ENCODE peak calls at places on chromosomes 6 and 20, in ten cellular contexts. One of them, this sample, is unnamed.

GRCh38 chr20:16083639-16084280 is 489.5 kb downstream of the KIF16B start:
- DNase-seq in PC-9: no peak
- DNase-seq in DND-41: no peak
- DNase-seq in fibroblast of lung: no peak
- DNase-seq in CD8-positive, alpha-beta T cell: no peak
- DNase-seq in H1: no peak
- DNase-seq in heart left ventricle: no peak
- DNase-seq in adrenal gland: no peak
- DNase-seq in A549: no peak
- DNase-seq in IMR-90: no peak
- DNase-seq in this sample: no peak

GRCh38 chr6:25392372-25392771 is 113.2 kb downstream of the CARMIL1 start:
- DNase-seq in CD8-positive, alpha-beta T cell: no peak
- DNase-seq in DND-41: no peak
- DNase-seq in adrenal gland: no peak
- DNase-seq in PC-9: no peak
- DNase-seq in heart left ventricle: no peak
- DNase-seq in A549: no peak
- DNase-seq in H1: no peak
- DNase-seq in IMR-90: no peak
- DNase-seq in fibroblast of lung: peak; percentile 28
- DNase-seq in this sample: no peak

GRCh38 chr6:48111575-48111974 is 578 bp upstream of the PTCHD4 start:
- DNase-seq in A549: no peak
- DNase-seq in heart left ventricle: no peak
- DNase-seq in adrenal gland: no peak
- DNase-seq in H1: no peak
- DNase-seq in DND-41: no peak
- DNase-seq in fibroblast of lung: no peak
- DNase-seq in IMR-90: peak; percentile 15
- DNase-seq in CD8-positive, alpha-beta T cell: no peak
- DNase-seq in PC-9: no peak
- DNase-seq in this sample: no peak

GRCh38 chr6:113205563-113205962 is 651.6 kb upstream of the MARCKS start:
- DNase-seq in adrenal gland: no peak
- DNase-seq in A549: no peak
- DNase-seq in DND-41: no peak
- DNase-seq in CD8-positive, alpha-beta T cell: no peak
- DNase-seq in PC-9: no peak
- DNase-seq in H1: no peak
- DNase-seq in IMR-90: peak; percentile 23
- DNase-seq in fibroblast of lung: no peak
- DNase-seq in heart left ventricle: no peak
- DNase-seq in this sample: no peak

GRCh38 chr6:6002005-6002808 is 4.5 kb downstream of the NRN1 start:
- DNase-seq in DND-41: no peak
- DNase-seq in heart left ventricle: no peak
- DNase-seq in H1: no peak
- DNase-seq in IMR-90: no peak
- DNase-seq in CD8-positive, alpha-beta T cell: no peak
- DNase-seq in fibroblast of lung: no peak
- DNase-seq in adrenal gland: no peak
- DNase-seq in A549: no peak
- DNase-seq in PC-9: no peak
- DNase-seq in this sample: no peak

GRCh38 chr6:154602296-154602695 is 91.8 kb upstream of the CNKSR3 start:
- DNase-seq in adrenal gland: no peak
- DNase-seq in fibroblast of lung: no peak
- DNase-seq in A549: no peak
- DNase-seq in DND-41: no peak
- DNase-seq in heart left ventricle: no peak
- DNase-seq in PC-9: no peak
- DNase-seq in IMR-90: no peak
- DNase-seq in H1: no peak
- DNase-seq in CD8-positive, alpha-beta T cell: no peak
- DNase-seq in this sample: no peak

GRCh38 chr20:51366155-51366886 is 176.2 kb downstream of the NFATC2 start:
- DNase-seq in fibroblast of lung: peak; percentile 99
- DNase-seq in PC-9: peak; percentile 66
- DNase-seq in A549: peak; percentile 90
- DNase-seq in DND-41: no peak
- DNase-seq in IMR-90: peak; percentile 100
- DNase-seq in adrenal gland: no peak
- DNase-seq in CD8-positive, alpha-beta T cell: no peak
- DNase-seq in H1: no peak
- DNase-seq in heart left ventricle: peak; percentile 85
- DNase-seq in this sample: no peak

GRCh38 chr6:41676406-41676805 is 38.1 kb downstream of the MDFI start:
- DNase-seq in DND-41: no peak
- DNase-seq in IMR-90: no peak
- DNase-seq in adrenal gland: no peak
- DNase-seq in PC-9: no peak
- DNase-seq in H1: no peak
- DNase-seq in heart left ventricle: no peak
- DNase-seq in A549: no peak
- DNase-seq in CD8-positive, alpha-beta T cell: no peak
- DNase-seq in fibroblast of lung: no peak
- DNase-seq in this sample: no peak

GRCh38 chr6:6870914-6871313 is 236.8 kb upstream of the RREB1 start:
- DNase-seq in heart left ventricle: no peak
- DNase-seq in CD8-positive, alpha-beta T cell: no peak
- DNase-seq in H1: no peak
- DNase-seq in IMR-90: no peak
- DNase-seq in A549: no peak
- DNase-seq in adrenal gland: no peak
- DNase-seq in PC-9: no peak
- DNase-seq in DND-41: no peak
- DNase-seq in fibroblast of lung: no peak
- DNase-seq in this sample: no peak

GRCh38 chr6:4341078-4341797 is 205.9 kb upstream of the ECI2 start:
- DNase-seq in A549: no peak
- DNase-seq in heart left ventricle: no peak
- DNase-seq in H1: no peak
- DNase-seq in PC-9: no peak
- DNase-seq in DND-41: no peak
- DNase-seq in adrenal gland: no peak
- DNase-seq in CD8-positive, alpha-beta T cell: no peak
- DNase-seq in fibroblast of lung: no peak
- DNase-seq in IMR-90: no peak
- DNase-seq in this sample: no peak

GRCh38 chr20:35135867-35136586 is 11.1 kb downstream of the EDEM2 start:
- DNase-seq in fibroblast of lung: peak; percentile 71
- DNase-seq in PC-9: peak; percentile 20
- DNase-seq in H1: no peak
- DNase-seq in heart left ventricle: no peak
- DNase-seq in A549: peak; percentile 53
- DNase-seq in adrenal gland: peak; percentile 33
- DNase-seq in IMR-90: peak; percentile 61
- DNase-seq in CD8-positive, alpha-beta T cell: no peak
- DNase-seq in DND-41: no peak
- DNase-seq in this sample: no peak

GRCh38 chr6:41040101-41040910 is 1.3 kb upstream of the UNC5CL start:
- DNase-seq in adrenal gland: no peak
- DNase-seq in H1: no peak
- DNase-seq in IMR-90: no peak
- DNase-seq in CD8-positive, alpha-beta T cell: no peak
- DNase-seq in heart left ventricle: no peak
- DNase-seq in DND-41: no peak
- DNase-seq in A549: peak; percentile 84
- DNase-seq in PC-9: peak; percentile 46
- DNase-seq in fibroblast of lung: no peak
- DNase-seq in this sample: no peak

GRCh38 chr6:24205020-24205492 is 79.0 kb downstream of the NRSN1 start:
- DNase-seq in CD8-positive, alpha-beta T cell: no peak
- DNase-seq in IMR-90: peak; percentile 38
- DNase-seq in PC-9: peak; percentile 7
- DNase-seq in DND-41: peak; percentile 26
- DNase-seq in heart left ventricle: no peak
- DNase-seq in H1: no peak
- DNase-seq in A549: peak; percentile 39
- DNase-seq in fibroblast of lung: peak; percentile 55
- DNase-seq in adrenal gland: no peak
- DNase-seq in this sample: no peak

GRCh38 chr20:48025061-48025515 is 239.8 kb upstream of the SULF2 start:
- DNase-seq in H1: no peak
- DNase-seq in PC-9: peak; percentile 88
- DNase-seq in IMR-90: peak; percentile 29
- DNase-seq in fibroblast of lung: peak; percentile 63
- DNase-seq in DND-41: no peak
- DNase-seq in CD8-positive, alpha-beta T cell: no peak
- DNase-seq in A549: no peak
- DNase-seq in heart left ventricle: peak; percentile 73
- DNase-seq in adrenal gland: peak; percentile 85
- DNase-seq in this sample: no peak

DNA sequence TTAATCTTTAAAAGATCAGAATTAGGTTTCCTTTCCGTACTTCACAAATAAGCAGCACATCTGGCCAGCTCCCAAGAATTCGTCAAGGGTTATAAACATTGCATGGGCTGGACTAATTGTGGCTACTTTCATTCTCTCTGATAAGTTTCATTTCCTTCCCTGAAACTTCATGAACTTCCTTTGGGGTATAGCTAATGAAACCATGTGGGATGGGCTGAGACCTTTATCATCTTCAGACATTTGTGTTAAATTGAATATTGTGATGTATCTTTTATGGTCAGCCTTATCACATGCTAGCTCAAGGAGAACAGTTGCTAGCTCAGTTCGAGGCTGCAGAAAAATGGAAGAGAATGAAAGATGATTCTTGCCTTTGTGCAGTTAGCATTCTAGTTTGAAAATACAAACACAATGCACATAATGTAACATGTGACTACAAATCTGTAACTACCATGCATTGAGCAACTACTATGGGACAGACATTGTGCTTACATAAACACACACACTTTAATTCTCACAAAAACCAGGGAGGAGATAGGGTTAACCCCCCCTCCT is 1.7 kb upstream of the GMPR start:
- DNase-seq in CD8-positive, alpha-beta T cell: no peak
- DNase-seq in fibroblast of lung: peak; percentile 84
- DNase-seq in adrenal gland: peak; percentile 53
- DNase-seq in IMR-90: peak; percentile 76
- DNase-seq in PC-9: no peak
- DNase-seq in DND-41: no peak
- DNase-seq in A549: no peak
- DNase-seq in H1: no peak
- DNase-seq in heart left ventricle: no peak
- DNase-seq in this sample: no peak
- H3K4me1 ChIP-seq in CD8-positive, alpha-beta T cell: peaks cover 8% of the 10 kb centered on the region
- H3K4me1 ChIP-seq in fibroblast of lung: peaks cover 2% of the 10 kb centered on the region
- H3K4me1 ChIP-seq in adrenal gland: peaks cover 5% of the 10 kb centered on the region
- H3K4me1 ChIP-seq in IMR-90: peaks cover 6% of the 10 kb centered on the region
- H3K4me1 ChIP-seq in PC-9: peaks cover 10% of the 10 kb centered on the region
- H3K4me1 ChIP-seq in DND-41: no peaks in the 10 kb centered on the region
- H3K4me1 ChIP-seq in A549: no peaks in the 10 kb centered on the region
- H3K4me1 ChIP-seq in H1: no peaks in the 10 kb centered on the region
- H3K4me1 ChIP-seq in heart left ventricle: peaks cover 32% of the 10 kb centered on the region
- H3K4me1 ChIP-seq in this sample: no peaks in the 10 kb centered on the region

DNA sequence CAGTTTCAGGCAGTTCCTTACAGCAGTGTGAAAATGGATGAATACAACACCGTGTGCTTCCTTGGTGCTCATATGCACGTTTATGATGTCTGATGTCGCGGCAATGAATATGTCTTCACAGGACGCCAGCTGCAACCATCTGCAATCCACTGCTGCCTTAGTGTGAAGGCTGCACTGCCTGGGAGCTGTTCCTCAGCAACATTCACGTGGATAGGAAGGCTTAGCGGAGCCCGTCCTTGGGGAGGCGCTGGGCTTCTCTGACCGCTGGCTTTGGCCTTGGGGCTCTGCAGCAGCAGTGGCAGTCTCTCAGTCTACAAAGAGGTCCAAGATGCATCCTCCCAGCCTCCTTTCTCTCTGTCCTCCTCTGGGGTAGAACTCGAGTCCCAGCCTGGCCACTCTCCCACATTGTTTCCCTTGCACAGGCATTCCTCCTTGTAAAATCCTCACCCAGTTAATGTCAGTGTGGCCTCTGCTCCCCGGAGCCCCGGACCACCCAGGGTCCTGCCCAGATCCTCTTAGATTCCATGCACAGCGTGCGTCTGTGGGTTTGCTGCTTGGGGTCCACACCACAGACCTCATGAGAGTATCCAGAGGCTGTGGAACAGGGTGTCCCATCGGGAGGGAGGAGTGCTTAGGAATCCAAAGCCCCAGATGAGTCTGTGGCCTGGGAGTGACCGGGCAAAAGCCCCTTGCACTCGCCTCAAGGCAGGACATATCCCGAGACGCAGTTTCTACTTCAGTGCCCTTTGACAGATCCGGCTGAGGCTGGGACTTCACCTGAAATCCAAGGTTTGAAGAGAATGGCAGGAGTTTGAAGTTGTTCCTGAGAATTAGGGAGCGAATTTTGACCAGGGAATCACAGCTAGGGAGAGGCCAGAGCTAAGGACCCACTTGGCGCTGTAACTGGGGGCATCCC is 181.3 kb downstream of the THBS2 start:
- DNase-seq in DND-41: no peak
- DNase-seq in IMR-90: no peak
- DNase-seq in A549: no peak
- DNase-seq in adrenal gland: peak; percentile 58
- DNase-seq in heart left ventricle: no peak
- DNase-seq in CD8-positive, alpha-beta T cell: no peak
- DNase-seq in PC-9: no peak
- DNase-seq in H1: no peak
- DNase-seq in fibroblast of lung: peak; percentile 18
- DNase-seq in this sample: no peak
- H3K4me1 ChIP-seq in DND-41: no peaks in the 10 kb centered on the region
- H3K4me1 ChIP-seq in IMR-90: peaks cover 32% of the 10 kb centered on the region
- H3K4me1 ChIP-seq in A549: peaks cover 28% of the 10 kb centered on the region
- H3K4me1 ChIP-seq in adrenal gland: no peaks in the 10 kb centered on the region
- H3K4me1 ChIP-seq in heart left ventricle: peaks cover 14% of the 10 kb centered on the region
- H3K4me1 ChIP-seq in CD8-positive, alpha-beta T cell: no peaks in the 10 kb centered on the region
- H3K4me1 ChIP-seq in PC-9: no peaks in the 10 kb centered on the region
- H3K4me1 ChIP-seq in H1: no peaks in the 10 kb centered on the region
- H3K4me1 ChIP-seq in fibroblast of lung: peaks cover 18% of the 10 kb centered on the region
- H3K4me1 ChIP-seq in this sample: no peaks in the 10 kb centered on the region

GRCh38 chr6:38482466-38482865 is 157.3 kb downstream of the BTBD9 start:
- DNase-seq in adrenal gland: no peak
- DNase-seq in IMR-90: peak; percentile 22
- DNase-seq in PC-9: no peak
- DNase-seq in CD8-positive, alpha-beta T cell: no peak
- DNase-seq in fibroblast of lung: peak; percentile 15
- DNase-seq in A549: no peak
- DNase-seq in H1: no peak
- DNase-seq in heart left ventricle: no peak
- DNase-seq in DND-41: no peak
- DNase-seq in this sample: no peak
- H3K4me1 ChIP-seq in adrenal gland: no peaks in the 10 kb centered on the region
- H3K4me1 ChIP-seq in IMR-90: peaks cover 2% of the 10 kb centered on the region
- H3K4me1 ChIP-seq in PC-9: no peaks in the 10 kb centered on the region
- H3K4me1 ChIP-seq in CD8-positive, alpha-beta T cell: no peaks in the 10 kb centered on the region
- H3K4me1 ChIP-seq in fibroblast of lung: no peaks in the 10 kb centered on the region
- H3K4me1 ChIP-seq in A549: no peaks in the 10 kb centered on the region
- H3K4me1 ChIP-seq in H1: peaks cover 10% of the 10 kb centered on the region
- H3K4me1 ChIP-seq in heart left ventricle: no peaks in the 10 kb centered on the region
- H3K4me1 ChIP-seq in DND-41: no peaks in the 10 kb centered on the region
- H3K4me1 ChIP-seq in this sample: no peaks in the 10 kb centered on the region

DNA sequence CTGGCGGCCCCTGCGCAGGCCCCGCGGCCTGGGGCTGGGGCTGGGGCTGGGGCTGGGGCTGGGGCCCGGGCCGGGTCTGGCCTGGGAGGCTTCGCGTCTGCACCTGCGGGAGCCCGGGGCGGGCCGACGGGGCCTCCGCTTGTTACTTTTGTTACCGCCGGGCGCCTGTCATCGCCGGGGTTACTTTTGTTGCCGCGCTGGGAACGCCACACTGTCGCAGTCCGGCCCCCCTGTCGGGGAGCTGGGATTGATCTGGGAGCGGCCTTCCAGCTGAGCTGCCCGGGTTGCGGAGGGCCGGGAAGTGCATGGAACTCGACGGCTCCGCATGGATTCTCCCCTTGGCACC is 703 bp downstream of the OGFR start:
- DNase-seq in IMR-90: no peak
- DNase-seq in CD8-positive, alpha-beta T cell: no peak
- DNase-seq in fibroblast of lung: no peak
- DNase-seq in adrenal gland: no peak
- DNase-seq in H1: no peak
- DNase-seq in DND-41: peak; percentile 47
- DNase-seq in heart left ventricle: no peak
- DNase-seq in PC-9: no peak
- DNase-seq in A549: no peak
- DNase-seq in this sample: no peak
- H3K4me1 ChIP-seq in IMR-90: peaks cover 10% of the 10 kb centered on the region
- H3K4me1 ChIP-seq in CD8-positive, alpha-beta T cell: peaks cover 37% of the 10 kb centered on the region
- H3K4me1 ChIP-seq in fibroblast of lung: no peaks in the 10 kb centered on the region
- H3K4me1 ChIP-seq in adrenal gland: peaks cover 12% of the 10 kb centered on the region
- H3K4me1 ChIP-seq in H1: no peaks in the 10 kb centered on the region
- H3K4me1 ChIP-seq in DND-41: peaks cover 38% of the 10 kb centered on the region
- H3K4me1 ChIP-seq in heart left ventricle: peaks cover 67% of the 10 kb centered on the region
- H3K4me1 ChIP-seq in PC-9: peaks cover 14% of the 10 kb centered on the region
- H3K4me1 ChIP-seq in A549: peaks cover 17% of the 10 kb centered on the region
- H3K4me1 ChIP-seq in this sample: peaks cover 23% of the 10 kb centered on the region